ENCODE peak calls at places on chromosomes 1 and 21, in eight cellular contexts. T is progenitor cell of endocrine pancreas, L is AG10803, F is WERI-Rb-1, Z is heart right ventricle, I is ovary, W is RWPE1, M is breast epithelium. N is an unnamed sample.

GRCh38 chr1:15680614-15681345 is 3.3 kb upstream of the PLEKHM2 start:
- DNase-seq in I (no peak), T (no peak), L (peak; percentile 95), M (no peak), Z (no peak), W (peak; percentile 80), F (no peak), N (no peak)

GRCh38 chr1:66359815-66360214 is 174.1 kb upstream of the SGIP1 start:
- DNase-seq in W (no peak), M (no peak), L (peak; percentile 56), Z (no peak), I (no peak), T (no peak), F (no peak), N (no peak)

GRCh38 chr1:11198851-11199628 is 9.9 kb downstream of the ANGPTL7 start:
- DNase-seq in T (no peak), I (no peak), L (no peak), F (no peak), M (no peak), W (no peak), Z (no peak), N (no peak)

GRCh38 chr1:233097546-233098254 is 147.3 kb downstream of the NTPCR start:
- DNase-seq in L (no peak), F (no peak), Z (no peak), M (no peak), W (peak; percentile 30), T (no peak), I (no peak), N (no peak)

GRCh38 chr1:37189111-37189510 is 154.8 kb upstream of the GRIK3 start:
- DNase-seq in Z (no peak), L (no peak), M (no peak), T (no peak), F (no peak), I (no peak), W (no peak), N (no peak)

GRCh38 chr1:206021796-206022365 is 1.8 kb downstream of the CTSE start:
- DNase-seq in Z (no peak), W (peak; percentile 86), F (peak; percentile 4), L (peak; percentile 24), T (no peak), I (no peak), M (no peak), N (no peak)

GRCh38 chr1:241639653-241640148 is 468 bp downstream of the CHML start:
- DNase-seq in F (peak; percentile 71), M (peak; percentile 51), I (peak; percentile 61), W (no peak), Z (peak; percentile 19), L (peak; percentile 27), T (peak; percentile 17), N (peak; percentile 15)

GRCh38 chr1:189775343-189775742 is 702.3 kb downstream of the BRINP3 start:
- DNase-seq in M (no peak), Z (no peak), L (peak; percentile 1), W (peak; percentile 14), F (no peak), T (no peak), I (no peak), N (no peak)

GRCh38 chr1:31672988-31673387 is 28.3 kb upstream of the PEF1 start:
- DNase-seq in W (no peak), I (no peak), L (no peak), T (no peak), Z (peak; percentile 23), M (no peak), F (peak; percentile 97), N (no peak)

GRCh38 chr1:93670141-93670540 is 11.5 kb downstream of the BCAR3 start:
- DNase-seq in Z (peak; percentile 71), F (no peak), M (no peak), W (no peak), I (peak; percentile 60), T (no peak), L (peak; percentile 89), N (no peak)

GRCh38 chr21:46285761-46286667 is at the start of gene YBEY:
- DNase-seq in M (peak; percentile 87), I (peak; percentile 87), Z (peak; percentile 91), T (peak; percentile 76), F (peak; percentile 95), W (peak; percentile 92), L (peak; percentile 91), N (peak; percentile 84)
- TF ChIP-seq CTCF in M (peak; percentile 43), I (peak; percentile 27), Z (peak; percentile 20), T (peak; percentile 51), F (peak; percentile 42), W (peak; percentile 35), L (peak; percentile 42), N (peak; percentile 62)

DNA sequence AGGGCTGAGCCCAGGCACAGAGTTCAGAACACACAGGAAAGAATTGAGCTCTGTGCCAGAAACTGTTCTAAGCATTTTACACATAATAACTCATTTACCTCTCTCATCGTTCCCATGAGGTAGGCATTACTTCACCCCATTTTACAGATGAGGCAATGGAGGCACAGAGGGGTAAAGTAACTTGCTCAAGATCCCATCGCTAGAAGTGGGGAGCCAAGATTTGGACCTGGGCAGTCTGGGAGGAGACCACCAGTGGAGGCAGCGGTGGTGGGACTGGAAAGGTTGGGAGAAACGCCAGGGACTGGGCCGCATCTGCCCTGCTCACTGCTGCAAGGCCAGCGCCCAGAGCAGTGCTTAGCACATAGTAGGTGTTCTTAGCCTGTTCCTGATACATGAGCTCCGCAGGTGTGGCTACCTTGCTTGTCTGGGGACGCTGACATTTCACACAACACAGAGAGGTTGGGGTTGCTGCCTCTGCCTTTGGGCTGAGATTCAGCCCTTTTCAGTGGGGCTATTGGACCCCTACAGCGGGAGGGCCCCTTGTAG is 27.8 kb upstream of the EPS8L3 start:
- DNase-seq in F (no peak), I (no peak), W (no peak), L (no peak), T (no peak), M (peak; percentile 35), Z (no peak), N (no peak)
- TF ChIP-seq CTCF in F (no peak), I (no peak), W (no peak), L (no peak), T (no peak), M (no peak), Z (no peak), N (no peak)

DNA sequence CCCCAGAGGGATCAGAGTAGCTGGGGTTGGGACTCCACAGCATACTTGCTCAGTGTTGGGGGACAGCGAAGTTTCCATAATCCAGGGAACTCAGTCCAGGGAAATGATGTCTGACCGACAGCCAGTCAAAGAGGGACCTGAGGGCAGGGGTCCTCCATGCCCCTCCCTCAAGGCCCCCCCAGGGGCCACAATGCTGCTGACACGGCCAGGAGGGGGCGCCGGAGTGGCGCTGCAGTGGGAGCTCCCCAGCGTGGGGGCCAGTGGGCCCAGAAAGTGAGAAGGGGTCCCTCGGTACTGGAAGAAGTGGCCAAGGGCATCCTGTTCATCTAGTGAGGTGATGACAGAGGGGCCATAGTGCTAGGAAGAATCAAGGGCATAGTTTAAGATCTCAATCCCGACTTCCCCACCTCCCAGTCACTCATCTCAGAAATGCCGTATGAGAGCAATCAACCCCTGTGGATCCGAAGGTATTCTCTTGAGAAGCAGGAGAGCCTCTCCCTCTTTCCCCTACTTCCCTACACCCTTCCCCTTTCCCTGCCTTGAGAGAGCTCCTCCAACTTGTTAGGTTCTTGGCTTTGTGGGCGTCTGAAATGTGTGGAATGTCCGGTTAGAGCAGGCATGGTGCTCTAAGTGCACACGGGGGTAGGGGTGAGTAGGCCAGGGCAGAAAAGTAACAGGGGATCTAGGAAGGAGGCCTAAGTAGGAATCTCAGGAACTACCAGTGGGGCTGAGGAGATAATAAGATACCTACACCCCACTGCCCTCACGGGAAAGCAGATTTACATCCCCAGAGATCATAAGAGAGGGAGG is 4.1 kb downstream of the NUDT17 start:
- DNase-seq in W (no peak), F (peak; percentile 47), M (no peak), T (no peak), I (no peak), L (peak; percentile 84), Z (no peak), N (no peak)
- TF ChIP-seq CTCF in W (no peak), F (peak; percentile 90), M (no peak), T (peak; percentile 28), I (no peak), L (peak; percentile 34), Z (peak; percentile 32), N (peak; percentile 31)

GRCh38 chr1:207903767-207904166 is 7.2 kb downstream of the CD34 start:
- DNase-seq in F (no peak), W (peak; percentile 29), Z (peak; percentile 1), M (no peak), T (no peak), I (no peak), L (no peak), N (no peak)
- TF ChIP-seq CTCF in F (no peak), W (no peak), Z (no peak), M (no peak), T (no peak), I (no peak), L (no peak), N (no peak)

DNA sequence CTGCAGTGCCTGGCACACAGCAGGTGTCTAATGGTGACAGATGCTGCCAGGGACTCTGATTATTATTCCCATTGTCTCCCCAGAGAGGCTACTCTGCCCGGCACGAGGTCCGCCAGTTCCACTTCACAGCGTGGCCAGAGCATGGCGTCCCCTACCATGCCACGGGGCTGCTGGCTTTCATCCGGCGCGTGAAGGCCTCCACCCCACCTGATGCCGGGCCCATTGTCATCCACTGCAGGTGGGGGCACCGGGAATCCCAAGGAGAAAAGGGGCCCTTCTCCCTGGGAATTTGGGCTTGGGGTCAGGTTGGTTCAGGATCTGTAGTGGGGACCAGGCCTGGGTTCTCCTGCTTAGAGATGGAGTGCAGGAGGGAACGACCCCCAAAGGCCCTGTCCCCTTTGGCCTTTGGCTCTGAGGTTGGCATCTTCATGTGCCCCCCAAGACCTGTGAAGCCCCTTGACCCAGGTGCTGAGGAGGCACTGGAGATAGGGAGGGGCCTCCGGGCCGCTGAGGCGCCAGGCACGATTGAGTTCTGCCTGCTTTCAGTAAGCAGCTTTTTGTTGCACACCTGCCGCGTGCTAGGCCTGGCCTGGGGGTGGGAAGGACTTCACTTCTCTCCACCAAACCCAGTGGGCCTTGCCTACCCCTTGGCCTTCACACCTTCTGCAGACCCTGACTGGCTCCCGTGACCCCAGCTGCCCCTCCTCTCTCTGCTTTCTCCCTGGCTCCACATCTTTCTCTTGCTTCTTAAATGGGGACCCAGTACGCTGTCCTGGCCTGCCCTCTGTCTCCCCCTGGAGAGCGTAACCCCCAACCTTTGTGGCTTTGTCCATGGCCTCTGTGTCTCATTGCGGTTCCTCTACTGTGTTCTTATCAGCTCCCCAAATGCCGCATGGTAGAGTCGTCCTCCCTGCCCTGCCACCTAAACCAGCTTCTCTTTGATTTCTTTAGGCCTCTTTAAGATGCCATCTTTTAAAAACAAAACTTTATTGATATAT is 76.4 kb downstream of the PTPRU start:
- DNase-seq in Z (no peak), L (no peak), F (peak; percentile 27), T (no peak), W (no peak), I (no peak), M (no peak), N (no peak)
- TF ChIP-seq CTCF in Z (no peak), L (no peak), F (no peak), T (no peak), W (no peak), I (no peak), M (no peak), N (no peak)

DNA sequence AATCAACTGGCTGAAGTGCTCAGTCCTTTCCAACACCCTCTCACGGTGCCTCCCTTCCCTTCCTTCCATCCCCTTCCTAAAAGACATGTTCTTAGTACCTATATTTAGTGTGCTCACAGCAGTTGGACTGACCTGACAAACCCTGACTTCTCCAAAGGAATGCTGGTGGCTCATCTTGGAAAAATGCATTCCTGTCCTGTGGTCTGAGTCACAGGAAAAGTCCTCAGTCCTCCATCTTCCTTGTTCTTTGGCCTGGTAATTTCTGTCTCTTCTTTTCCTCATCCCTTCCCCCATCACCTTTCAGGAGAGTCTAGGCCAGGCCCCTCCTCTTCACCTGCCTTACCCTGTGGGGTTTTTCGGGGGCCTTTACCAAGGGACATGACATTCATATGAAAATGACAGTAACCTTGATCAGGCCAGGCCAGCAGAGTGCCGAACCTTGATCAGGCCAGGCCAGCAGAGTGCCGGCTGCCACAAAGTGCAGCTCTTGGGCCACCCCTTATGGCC is 7.2 kb downstream of the ATP1B1 start:
- DNase-seq in L (peak; percentile 90), T (no peak), M (no peak), Z (no peak), F (no peak), I (no peak), W (peak; percentile 90), N (no peak)
- TF ChIP-seq CTCF in L (no peak), T (no peak), M (no peak), Z (no peak), F (no peak), I (no peak), W (no peak), N (no peak)